ENCODE peak calls at places on chromosomes 2 and 18, in four cellular contexts. M is mesendoderm, E is H1, J is trophoblast cell. B is an unnamed sample. For H3K79me2, the result is how much of the 10 kb centered on the place peaks cover.

GRCh38 chr2:8985561-8986326 is 17.7 kb downstream of the MBOAT2 start:
- DNase-seq in M (no peak), E (no peak), J (no peak), B (no peak)

GRCh38 chr2:241741016-241741415 is 6.6 kb downstream of the D2HGDH start:
- DNase-seq in M (no peak), E (no peak), J (no peak), B (no peak)

GRCh38 chr2:134218928-134219707 is 34.8 kb upstream of the MGAT5 start:
- DNase-seq in M (no peak), E (no peak), J (no peak), B (no peak)

GRCh38 chr2:203737360-203737759 is 30.9 kb downstream of the CD28 start:
- DNase-seq in M (no peak), E (no peak), J (no peak), B (no peak)

GRCh38 chr2:233426619-233427342 is 72.5 kb downstream of the DGKD start:
- DNase-seq in M (no peak), E (peak), J (peak), B (no peak)

GRCh38 chr2:199119796-199120195 is 337.9 kb downstream of the SATB2 start:
- DNase-seq in M (no peak), E (no peak), J (no peak), B (no peak)

GRCh38 chr2:44038277-44038676 is 42.5 kb upstream of the LRPPRC start:
- DNase-seq in M (no peak), E (no peak), J (no peak), B (no peak)

GRCh38 chr18:47168913-47169312 is 7.3 kb downstream of the IER3IP1 start:
- DNase-seq in M (no peak), E (no peak), J (no peak), B (no peak)

GRCh38 chr2:25981596-25982272 is 563 bp downstream of the KIF3C start:
- DNase-seq in M (no peak), E (peak), J (no peak), B (peak)

GRCh38 chr18:3262234-3263171 is 570 bp downstream of the MYL12B start:
- DNase-seq in M (peak), E (peak), J (peak), B (no peak)

GRCh38 chr2:106277426-106277825 is 83.3 kb upstream of the UXS1 start:
- DNase-seq in M (no peak), E (no peak), J (no peak), B (no peak)

GRCh38 chr2:130381145-130381544 is 25.3 kb downstream of the PTPN18 start:
- DNase-seq in M (no peak), E (no peak), J (no peak), B (no peak)

GRCh38 chr2:211033765-211034164 is 477.4 kb downstream of the CPS1 start:
- DNase-seq in M (peak), E (no peak), J (no peak), B (no peak)

GRCh38 chr18:42107287-42108045 is 152.4 kb downstream of the PIK3C3 start:
- DNase-seq in M (no peak), E (no peak), J (no peak), B (no peak)

GRCh38 chr18:156514-157230 is 1.7 kb upstream of the USP14 start:
- DNase-seq in M (no peak), E (no peak), J (no peak), B (no peak)

GRCh38 chr2:241653210-241653750 is 15.8 kb downstream of the ATG4B start:
- DNase-seq in M (no peak), E (no peak), J (no peak), B (no peak)

GRCh38 chr2:69149631-69150215 is 136.7 kb downstream of the ANTXR1 start:
- DNase-seq in M (peak), E (peak), J (no peak), B (peak)

GRCh38 chr2:121284424-121285076 is 452 bp downstream of the TFCP2L1 start:
- DNase-seq in M (peak), E (peak), J (no peak), B (no peak)

GRCh38 chr2:127941461-127941860 is 55.7 kb upstream of the AMMECR1L start:
- DNase-seq in M (no peak), E (no peak), J (no peak), B (no peak)

GRCh38 chr2:189285962-189286648 is 106.5 kb upstream of the COL5A2 start:
- DNase-seq in M (peak), E (no peak), J (peak), B (no peak)

DNA sequence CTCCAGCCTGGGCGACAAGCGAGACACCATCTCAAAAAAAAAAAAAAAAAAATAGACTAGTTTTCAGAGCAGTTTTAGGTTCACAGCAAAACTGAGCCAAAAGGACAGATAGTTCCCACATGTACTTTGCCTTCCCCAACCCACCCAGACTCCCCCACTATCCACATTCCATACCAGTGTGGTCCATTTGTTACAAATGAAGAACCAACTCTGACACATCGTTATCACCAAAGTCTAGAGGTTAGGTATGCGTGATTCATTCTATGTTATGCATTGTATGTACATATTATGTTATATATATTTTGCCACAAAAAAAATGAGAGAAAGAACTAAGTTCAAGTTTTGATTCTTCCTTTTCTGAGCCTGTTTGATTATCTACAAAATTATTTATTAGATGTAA is 3.5 kb downstream of the DUSP11 start:
- DNase-seq in M (no peak), E (no peak), J (no peak), B (no peak)
- H3K79me2 ChIP-seq in M (under half), E (under half), J (under half), B (under half)

GRCh38 chr2:168189835-168190426 is 57.5 kb downstream of the STK39 start:
- DNase-seq in M (no peak), E (no peak), J (no peak), B (no peak)

GRCh38 chr2:168194784-168195522 is 52.4 kb downstream of the STK39 start:
- DNase-seq in M (no peak), E (no peak), J (no peak), B (no peak)

GRCh38 chr2:168190590-168191336 is 56.6 kb downstream of the STK39 start:
- DNase-seq in M (no peak), E (no peak), J (no peak), B (no peak)

GRCh38 chr2:168192143-168192785 is 55.1 kb downstream of the STK39 start:
- DNase-seq in M (no peak), E (no peak), J (no peak), B (no peak)

GRCh38 chr2:168192839-168193616 is 54.4 kb downstream of the STK39 start:
- DNase-seq in M (no peak), E (no peak), J (no peak), B (no peak)
- H3K27ac ChIP-seq in M (no peak), E (no peak), J (no peak), B (no peak)

DNA sequence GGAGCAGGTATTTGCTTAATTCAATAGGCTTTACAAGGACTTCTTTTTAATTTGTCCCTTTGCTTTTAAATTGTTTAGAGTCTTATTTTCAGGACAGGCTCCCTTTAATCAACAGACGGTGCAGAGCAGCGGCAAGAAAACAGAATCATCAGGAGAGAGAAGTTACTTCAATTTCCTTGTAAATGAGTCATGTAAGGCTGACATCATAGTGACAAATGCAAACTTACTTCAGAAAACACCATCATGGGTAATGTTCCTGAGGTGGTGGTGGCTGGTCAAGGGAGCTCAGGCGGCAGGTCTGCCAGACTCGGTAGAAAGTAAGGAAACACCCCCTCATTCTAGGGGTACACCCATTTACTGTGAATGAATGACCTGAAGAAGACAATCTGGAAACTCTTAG is 395.1 kb downstream of the FBXO15 start:
- DNase-seq in M (no peak), E (no peak), J (no peak), B (no peak)
- H3K23ac ChIP-seq in M (no peak), E (no peak), J (no peak), B (no peak)

GRCh38 chr2:86118130-86118529 is 12.1 kb downstream of the PTCD3 start:
- DNase-seq in M (no peak), E (no peak), J (no peak), B (no peak)

GRCh38 chr2:86123328-86123727 is 17.3 kb downstream of the PTCD3 start:
- DNase-seq in M (no peak), E (no peak), J (no peak), B (no peak)
- H3K79me2 ChIP-seq in M (under half), E (under half), J (under half), B (under half)

GRCh38 chr18:25494888-25495287 is 142.9 kb upstream of the ZNF521 start:
- DNase-seq in M (no peak), E (no peak), J (no peak), B (no peak)
- H3K27ac ChIP-seq in M (no peak), E (no peak), J (no peak), B (no peak)

GRCh38 chr2:12169060-12169406 is 422.6 kb downstream of the LPIN1 start:
- DNase-seq in M (no peak), E (no peak), J (peak), B (no peak)
- H3K23ac ChIP-seq in M (no peak), E (no peak), J (no peak), B (no peak)

B was measured in H9.